ENCODE peak calls at places on chromosome 20, in eight cellular contexts. One of them, this sample, is unnamed. For H3K4me1 and H3K27me3, the result is how much of the 10 kb centered on the place peaks cover.

GRCh38 chr20:24780648-24781047 is 168.4 kb upstream of the CST7 start:
- DNase-seq in pancreas: no peak
- DNase-seq in neural progenitor cell: peak
- DNase-seq in stomach: no peak
- DNase-seq in left ventricle myocardium inferior: no peak
- DNase-seq in Caco-2: no peak
- DNase-seq in heart right ventricle: no peak
- DNase-seq in tibial nerve: no peak
- DNase-seq in this sample: peak

GRCh38 chr20:19460386-19460785 is 247.9 kb downstream of the SLC24A3 start:
- DNase-seq in neural progenitor cell: no peak
- DNase-seq in tibial nerve: no peak
- DNase-seq in left ventricle myocardium inferior: no peak
- DNase-seq in stomach: no peak
- DNase-seq in pancreas: no peak
- DNase-seq in heart right ventricle: no peak
- DNase-seq in Caco-2: no peak
- DNase-seq in this sample: no peak

GRCh38 chr20:43409041-43409913 is 48.4 kb upstream of the SRSF6 start:
- DNase-seq in Caco-2: peak
- DNase-seq in left ventricle myocardium inferior: no peak
- DNase-seq in stomach: no peak
- DNase-seq in pancreas: no peak
- DNase-seq in neural progenitor cell: peak
- DNase-seq in tibial nerve: no peak
- DNase-seq in heart right ventricle: no peak
- DNase-seq in this sample: no peak

GRCh38 chr20:33552519-33552918 is 62.6 kb downstream of the CBFA2T2 start:
- DNase-seq in neural progenitor cell: no peak
- DNase-seq in tibial nerve: no peak
- DNase-seq in heart right ventricle: no peak
- DNase-seq in left ventricle myocardium inferior: no peak
- DNase-seq in Caco-2: no peak
- DNase-seq in pancreas: no peak
- DNase-seq in stomach: no peak
- DNase-seq in this sample: no peak

GRCh38 chr20:37302981-37303380 is 13.5 kb downstream of the MANBAL start:
- DNase-seq in left ventricle myocardium inferior: no peak
- DNase-seq in neural progenitor cell: no peak
- DNase-seq in Caco-2: no peak
- DNase-seq in heart right ventricle: no peak
- DNase-seq in pancreas: no peak
- DNase-seq in stomach: no peak
- DNase-seq in tibial nerve: no peak
- DNase-seq in this sample: no peak

GRCh38 chr20:43722153-43722505 is 4.7 kb downstream of the GTSF1L start:
- DNase-seq in Caco-2: no peak
- DNase-seq in tibial nerve: no peak
- DNase-seq in stomach: no peak
- DNase-seq in heart right ventricle: no peak
- DNase-seq in neural progenitor cell: no peak
- DNase-seq in left ventricle myocardium inferior: no peak
- DNase-seq in pancreas: no peak
- DNase-seq in this sample: no peak

GRCh38 chr20:36847710-36848040 is 28.3 kb upstream of the TLDC2 start:
- DNase-seq in heart right ventricle: no peak
- DNase-seq in left ventricle myocardium inferior: no peak
- DNase-seq in pancreas: no peak
- DNase-seq in Caco-2: no peak
- DNase-seq in stomach: no peak
- DNase-seq in neural progenitor cell: no peak
- DNase-seq in tibial nerve: no peak
- DNase-seq in this sample: no peak

GRCh38 chr20:7858851-7859250 is 81.4 kb downstream of the HAO1 start:
- DNase-seq in stomach: no peak
- DNase-seq in pancreas: no peak
- DNase-seq in tibial nerve: no peak
- DNase-seq in neural progenitor cell: no peak
- DNase-seq in Caco-2: no peak
- DNase-seq in heart right ventricle: no peak
- DNase-seq in left ventricle myocardium inferior: no peak
- DNase-seq in this sample: no peak

GRCh38 chr20:29079769-29080690 is 2177.4 kb upstream of the DEFB115 start:
- DNase-seq in tibial nerve: no peak
- DNase-seq in left ventricle myocardium inferior: no peak
- DNase-seq in stomach: no peak
- DNase-seq in neural progenitor cell: no peak
- DNase-seq in Caco-2: no peak
- DNase-seq in pancreas: peak
- DNase-seq in heart right ventricle: peak
- DNase-seq in this sample: peak

GRCh38 chr20:53869466-53870258 is 200.7 kb downstream of the BCAS1 start:
- DNase-seq in neural progenitor cell: peak
- DNase-seq in left ventricle myocardium inferior: no peak
- DNase-seq in tibial nerve: peak
- DNase-seq in pancreas: peak
- DNase-seq in heart right ventricle: peak
- DNase-seq in stomach: peak
- DNase-seq in Caco-2: peak
- DNase-seq in this sample: peak

GRCh38 chr20:34302312-34302722 is 838 bp downstream of the AHCY start:
- DNase-seq in tibial nerve: no peak
- DNase-seq in left ventricle myocardium inferior: no peak
- DNase-seq in Caco-2: no peak
- DNase-seq in heart right ventricle: no peak
- DNase-seq in pancreas: no peak
- DNase-seq in stomach: no peak
- DNase-seq in neural progenitor cell: peak
- DNase-seq in this sample: no peak

GRCh38 chr20:4794846-4795245 is 73.1 kb downstream of the PRND start:
- DNase-seq in pancreas: no peak
- DNase-seq in neural progenitor cell: no peak
- DNase-seq in left ventricle myocardium inferior: no peak
- DNase-seq in heart right ventricle: no peak
- DNase-seq in Caco-2: no peak
- DNase-seq in tibial nerve: no peak
- DNase-seq in stomach: no peak
- DNase-seq in this sample: no peak

GRCh38 chr20:31661625-31662371 is 24.1 kb downstream of the COX4I2 start:
- DNase-seq in tibial nerve: peak
- DNase-seq in neural progenitor cell: peak
- DNase-seq in stomach: peak
- DNase-seq in heart right ventricle: peak
- DNase-seq in Caco-2: peak
- DNase-seq in left ventricle myocardium inferior: peak
- DNase-seq in pancreas: peak
- DNase-seq in this sample: peak

GRCh38 chr20:35341366-35342028 is 49.3 kb upstream of the FAM83C start:
- DNase-seq in tibial nerve: no peak
- DNase-seq in left ventricle myocardium inferior: no peak
- DNase-seq in neural progenitor cell: no peak
- DNase-seq in stomach: no peak
- DNase-seq in heart right ventricle: no peak
- DNase-seq in pancreas: no peak
- DNase-seq in Caco-2: no peak
- DNase-seq in this sample: no peak

DNA sequence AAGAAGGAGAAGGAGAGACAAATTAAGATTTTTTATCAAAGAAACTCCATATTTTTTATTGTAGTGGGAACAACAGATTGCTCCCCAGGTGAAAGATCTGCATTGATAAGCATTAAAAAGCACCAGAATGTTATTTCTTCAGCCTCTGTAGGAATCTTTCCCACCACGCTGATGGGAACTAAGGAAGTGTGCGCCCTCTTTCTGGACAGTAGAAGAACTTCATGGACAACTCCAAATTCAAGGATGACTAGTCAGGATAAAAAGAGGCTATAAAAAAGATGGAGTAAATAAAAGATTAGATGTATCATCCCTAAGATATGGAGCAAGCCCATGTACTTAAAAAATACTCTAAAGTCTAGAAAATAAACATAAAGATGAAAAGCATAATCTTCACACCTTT is 45.8 kb upstream of the PAK5 start:
- DNase-seq in left ventricle myocardium inferior: no peak
- DNase-seq in heart right ventricle: no peak
- DNase-seq in neural progenitor cell: no peak
- DNase-seq in pancreas: no peak
- DNase-seq in Caco-2: no peak
- DNase-seq in stomach: no peak
- DNase-seq in tibial nerve: no peak
- DNase-seq in this sample: no peak
- TF ChIP-seq CTCF in left ventricle myocardium inferior: no peak
- TF ChIP-seq CTCF in heart right ventricle: no peak
- TF ChIP-seq CTCF in neural progenitor cell: no peak
- TF ChIP-seq CTCF in pancreas: no peak
- TF ChIP-seq CTCF in Caco-2: peak
- TF ChIP-seq CTCF in stomach: no peak
- TF ChIP-seq CTCF in tibial nerve: no peak
- TF ChIP-seq CTCF in this sample: no peak

DNA sequence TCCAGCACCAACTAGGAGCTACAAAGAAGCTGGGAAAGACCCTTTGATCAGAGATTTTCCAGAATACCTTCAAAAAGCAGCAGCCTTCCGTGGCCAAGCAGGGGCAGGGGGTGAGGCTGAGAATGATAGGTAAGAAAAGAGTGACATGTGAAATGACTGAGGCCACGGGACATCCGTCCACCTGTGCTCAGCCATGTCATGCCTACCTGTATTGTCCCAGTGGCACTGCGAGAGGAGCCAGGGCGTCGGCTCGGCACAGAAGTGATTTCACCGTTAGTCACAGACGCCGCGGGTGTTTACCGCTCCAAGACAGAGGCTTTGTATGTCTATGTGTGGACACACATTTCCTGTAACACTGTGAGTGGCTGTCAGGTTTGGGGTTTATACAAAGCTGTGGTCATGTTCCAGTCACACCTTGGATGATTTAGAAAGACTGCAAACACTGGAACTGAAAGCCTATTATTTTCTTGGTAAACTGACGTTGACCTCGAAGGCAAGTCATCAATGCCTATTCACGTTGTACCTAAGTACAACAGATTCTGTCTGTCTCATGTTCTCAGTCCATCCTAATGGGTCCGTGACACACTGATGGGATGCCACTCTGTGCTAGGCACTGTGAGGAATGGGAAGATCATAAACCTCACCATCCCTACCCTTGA is 32.1 kb upstream of the JAG1 start:
- DNase-seq in pancreas: no peak
- DNase-seq in Caco-2: no peak
- DNase-seq in stomach: peak
- DNase-seq in left ventricle myocardium inferior: no peak
- DNase-seq in tibial nerve: no peak
- DNase-seq in neural progenitor cell: no peak
- DNase-seq in heart right ventricle: no peak
- DNase-seq in this sample: no peak
- H3K4me1 ChIP-seq in pancreas: under half
- H3K4me1 ChIP-seq in Caco-2: under half
- H3K4me1 ChIP-seq in stomach: under half
- H3K4me1 ChIP-seq in left ventricle myocardium inferior: under half
- H3K4me1 ChIP-seq in tibial nerve: under half
- H3K4me1 ChIP-seq in neural progenitor cell: under half
- H3K4me1 ChIP-seq in heart right ventricle: under half
- H3K4me1 ChIP-seq in this sample: under half

GRCh38 chr20:46037036-46037435 is 8.0 kb downstream of the SLC12A5 start:
- DNase-seq in stomach: no peak
- DNase-seq in neural progenitor cell: no peak
- DNase-seq in pancreas: no peak
- DNase-seq in Caco-2: no peak
- DNase-seq in heart right ventricle: no peak
- DNase-seq in tibial nerve: no peak
- DNase-seq in left ventricle myocardium inferior: no peak
- DNase-seq in this sample: no peak

GRCh38 chr20:46036370-46036769 is 7.4 kb downstream of the SLC12A5 start:
- DNase-seq in heart right ventricle: no peak
- DNase-seq in neural progenitor cell: no peak
- DNase-seq in pancreas: no peak
- DNase-seq in tibial nerve: no peak
- DNase-seq in left ventricle myocardium inferior: no peak
- DNase-seq in Caco-2: no peak
- DNase-seq in stomach: no peak
- DNase-seq in this sample: no peak

GRCh38 chr20:46034039-46034438 is 5.0 kb downstream of the SLC12A5 start:
- DNase-seq in Caco-2: no peak
- DNase-seq in tibial nerve: no peak
- DNase-seq in neural progenitor cell: no peak
- DNase-seq in left ventricle myocardium inferior: no peak
- DNase-seq in heart right ventricle: no peak
- DNase-seq in pancreas: no peak
- DNase-seq in stomach: no peak
- DNase-seq in this sample: no peak

GRCh38 chr20:46035253-46035652 is 6.2 kb downstream of the SLC12A5 start:
- DNase-seq in pancreas: no peak
- DNase-seq in neural progenitor cell: no peak
- DNase-seq in Caco-2: no peak
- DNase-seq in stomach: no peak
- DNase-seq in heart right ventricle: no peak
- DNase-seq in left ventricle myocardium inferior: no peak
- DNase-seq in tibial nerve: no peak
- DNase-seq in this sample: no peak

GRCh38 chr20:46035713-46036112 is 6.7 kb downstream of the SLC12A5 start:
- DNase-seq in pancreas: no peak
- DNase-seq in left ventricle myocardium inferior: no peak
- DNase-seq in neural progenitor cell: no peak
- DNase-seq in Caco-2: no peak
- DNase-seq in stomach: no peak
- DNase-seq in heart right ventricle: no peak
- DNase-seq in tibial nerve: no peak
- DNase-seq in this sample: no peak
- H3K27me3 ChIP-seq in pancreas: under half
- H3K27me3 ChIP-seq in left ventricle myocardium inferior: half or more
- H3K27me3 ChIP-seq in neural progenitor cell: half or more
- H3K27me3 ChIP-seq in Caco-2: under half
- H3K27me3 ChIP-seq in stomach: under half
- H3K27me3 ChIP-seq in heart right ventricle: under half
- H3K27me3 ChIP-seq in tibial nerve: under half
- H3K27me3 ChIP-seq in this sample: under half

GRCh38 chr20:64129146-64129782 is 21.9 kb upstream of the NPBWR2 start:
- DNase-seq in left ventricle myocardium inferior: no peak
- DNase-seq in tibial nerve: no peak
- DNase-seq in stomach: no peak
- DNase-seq in pancreas: no peak
- DNase-seq in heart right ventricle: no peak
- DNase-seq in neural progenitor cell: no peak
- DNase-seq in Caco-2: no peak
- DNase-seq in this sample: peak

GRCh38 chr20:64130271-64130670 is 22.9 kb upstream of the NPBWR2 start:
- DNase-seq in left ventricle myocardium inferior: no peak
- DNase-seq in tibial nerve: no peak
- DNase-seq in heart right ventricle: no peak
- DNase-seq in Caco-2: no peak
- DNase-seq in stomach: no peak
- DNase-seq in pancreas: no peak
- DNase-seq in neural progenitor cell: no peak
- DNase-seq in this sample: no peak

GRCh38 chr20:64130876-64131275 is 23.5 kb upstream of the NPBWR2 start:
- DNase-seq in neural progenitor cell: no peak
- DNase-seq in pancreas: no peak
- DNase-seq in tibial nerve: no peak
- DNase-seq in stomach: no peak
- DNase-seq in heart right ventricle: no peak
- DNase-seq in left ventricle myocardium inferior: no peak
- DNase-seq in Caco-2: no peak
- DNase-seq in this sample: peak

GRCh38 chr20:64133951-64134407 is 26.6 kb upstream of the NPBWR2 start:
- DNase-seq in pancreas: no peak
- DNase-seq in left ventricle myocardium inferior: no peak
- DNase-seq in heart right ventricle: no peak
- DNase-seq in neural progenitor cell: peak
- DNase-seq in tibial nerve: no peak
- DNase-seq in stomach: no peak
- DNase-seq in Caco-2: no peak
- DNase-seq in this sample: peak

GRCh38 chr20:64131406-64131805 is 24.0 kb upstream of the NPBWR2 start:
- DNase-seq in Caco-2: no peak
- DNase-seq in neural progenitor cell: no peak
- DNase-seq in heart right ventricle: no peak
- DNase-seq in pancreas: no peak
- DNase-seq in stomach: no peak
- DNase-seq in left ventricle myocardium inferior: no peak
- DNase-seq in tibial nerve: no peak
- DNase-seq in this sample: peak
- TF ChIP-seq CTCF in Caco-2: peak
- TF ChIP-seq CTCF in neural progenitor cell: no peak
- TF ChIP-seq CTCF in heart right ventricle: no peak
- TF ChIP-seq CTCF in pancreas: no peak
- TF ChIP-seq CTCF in stomach: no peak
- TF ChIP-seq CTCF in left ventricle myocardium inferior: no peak
- TF ChIP-seq CTCF in tibial nerve: no peak
- TF ChIP-seq CTCF in this sample: no peak